ENCODE peak calls at places on chromosomes 2 and 18, in ten cellular contexts. O, E, N, D, S, W, R, U, A and Q are unnamed samples.

GRCh38 chr2:234911271-234911670 is 40.5 kb upstream of the SH3BP4 start:
- DNase-seq in E (peak; percentile 83), A (no peak), D (peak; percentile 54), S (no peak), W (no peak), R (peak; percentile 87), N (peak; percentile 21), O (peak; percentile 88), U (peak; percentile 84), Q (peak; percentile 70)

GRCh38 chr2:183224933-183225332 is 100.7 kb downstream of the NUP35 start:
- DNase-seq in E (peak; percentile 11), O (no peak), R (no peak), N (no peak), D (no peak), S (no peak), W (no peak), A (no peak), U (peak; percentile 63), Q (no peak)

GRCh38 chr2:227312579-227312978 is 12.5 kb upstream of the MFF start:
- DNase-seq in E (no peak), U (no peak), R (no peak), D (no peak), N (no peak), S (no peak), W (no peak), A (no peak), O (no peak), Q (no peak)

GRCh38 chr18:58102875-58103274 is 58.8 kb downstream of the NEDD4L start:
- DNase-seq in U (no peak), N (no peak), W (no peak), O (no peak), D (no peak), E (no peak), R (no peak), S (no peak), A (no peak), Q (no peak)

GRCh38 chr2:70007151-70007550 is 45.7 kb upstream of the ASPRV1 start:
- DNase-seq in N (no peak), S (no peak), O (no peak), E (no peak), R (no peak), D (no peak), U (no peak), W (no peak), A (no peak), Q (no peak)

GRCh38 chr2:236169151-236169721 is 1.1 kb upstream of the GBX2 start:
- DNase-seq in E (no peak), D (no peak), U (no peak), N (no peak), W (no peak), A (peak; percentile 45), S (no peak), R (no peak), O (no peak), Q (peak; percentile 29)

GRCh38 chr18:79848579-79849327 is 51.0 kb downstream of the KCNG2 start:
- DNase-seq in D (no peak), U (no peak), N (no peak), A (peak; percentile 45), W (no peak), O (no peak), E (no peak), R (no peak), S (no peak), Q (no peak)

GRCh38 chr2:16031848-16032159 is 91.5 kb downstream of the MYCN start:
- DNase-seq in W (no peak), E (no peak), S (no peak), N (no peak), R (no peak), O (peak; percentile 7), U (no peak), A (no peak), D (no peak), Q (no peak)

GRCh38 chr2:48600204-48600813 is 17.3 kb upstream of the GTF2A1L start:
- DNase-seq in S (no peak), E (peak; percentile 67), O (peak; percentile 84), U (peak; percentile 56), N (no peak), D (peak; percentile 70), A (peak; percentile 32), R (peak; percentile 53), W (no peak), Q (peak; percentile 73)

GRCh38 chr2:173354073-173354600 is 535 bp upstream of the CDCA7 start:
- DNase-seq in W (no peak), R (peak; percentile 58), S (peak; percentile 61), O (no peak), E (no peak), U (no peak), D (no peak), N (no peak), A (peak; percentile 80), Q (peak; percentile 6)

GRCh38 chr2:223601932-223602676 is at the start of gene SCG2:
- DNase-seq in S (peak; percentile 64), A (peak; percentile 80), E (peak; percentile 96), R (peak; percentile 93), D (peak; percentile 95), U (peak; percentile 96), W (peak; percentile 21), N (peak; percentile 71), O (peak; percentile 74), Q (peak; percentile 98)

GRCh38 chr2:223598994-223599645 is 3.0 kb downstream of the SCG2 start:
- DNase-seq in E (peak; percentile 83), W (no peak), N (no peak), A (peak; percentile 25), R (peak; percentile 85), D (peak; percentile 85), O (peak; percentile 23), U (peak; percentile 94), S (no peak), Q (peak; percentile 88)

GRCh38 chr2:223597071-223597470 is 5.1 kb downstream of the SCG2 start:
- DNase-seq in N (no peak), E (peak; percentile 38), S (no peak), U (no peak), D (no peak), R (peak; percentile 61), O (peak; percentile 8), W (no peak), A (no peak), Q (peak; percentile 30)

GRCh38 chr2:223600056-223600455 is 2.1 kb downstream of the SCG2 start:
- DNase-seq in O (no peak), N (no peak), E (peak; percentile 28), D (no peak), R (peak; percentile 50), S (no peak), W (no peak), A (no peak), U (no peak), Q (peak; percentile 13)

GRCh38 chr2:223599646-223600009 is 2.5 kb downstream of the SCG2 start:
- DNase-seq in R (peak; percentile 53), E (no peak), A (no peak), N (no peak), O (no peak), D (no peak), W (no peak), S (no peak), U (no peak), Q (no peak)
- H3K4me3 ChIP-seq in R (no peak overlapping the region), E (no peak overlapping the region), A (peak overlapping the region; percentile 74), N (no peak overlapping the region), O (no peak overlapping the region), D (no peak overlapping the region), W (no peak overlapping the region), S (no peak overlapping the region), U (no peak overlapping the region), Q (no peak overlapping the region)

GRCh38 chr2:166373951-166374350 is 1.8 kb downstream of the SCN9A start:
- DNase-seq in D (peak; percentile 61), E (peak; percentile 95), S (peak; percentile 47), U (peak; percentile 83), W (no peak), N (no peak), O (peak; percentile 97), A (peak; percentile 50), R (peak; percentile 42), Q (peak; percentile 76)

GRCh38 chr2:166375205-166375735 is 474 bp downstream of the SCN9A start:
- DNase-seq in A (peak; percentile 42), R (peak; percentile 24), D (peak; percentile 18), S (no peak), N (no peak), U (peak; percentile 30), O (peak; percentile 47), W (no peak), E (peak; percentile 30), Q (peak; percentile 9)

GRCh38 chr2:166376873-166377272 is 1.1 kb upstream of the SCN9A start:
- DNase-seq in N (no peak), A (no peak), D (no peak), O (no peak), S (no peak), R (no peak), E (no peak), W (no peak), U (no peak), Q (no peak)

GRCh38 chr2:166376488-166376828 is 714 bp upstream of the SCN9A start:
- DNase-seq in N (no peak), O (no peak), D (no peak), E (no peak), R (no peak), W (no peak), A (peak; percentile 13), U (no peak), S (no peak), Q (peak; percentile 45)

GRCh38 chr2:166375736-166376487 is at the start of gene SCN9A:
- DNase-seq in S (peak; percentile 49), O (peak; percentile 92), N (peak; percentile 69), A (peak; percentile 93), U (peak; percentile 83), E (peak; percentile 72), R (peak; percentile 47), W (peak; percentile 33), D (peak; percentile 75), Q (peak; percentile 95)
- TF ChIP-seq CTCF in S (no peak), O (peak; percentile 50), N (no peak), A (no peak), U (no peak), E (no peak), R (no peak), W (no peak), D (no peak), Q (no peak)

DNA sequence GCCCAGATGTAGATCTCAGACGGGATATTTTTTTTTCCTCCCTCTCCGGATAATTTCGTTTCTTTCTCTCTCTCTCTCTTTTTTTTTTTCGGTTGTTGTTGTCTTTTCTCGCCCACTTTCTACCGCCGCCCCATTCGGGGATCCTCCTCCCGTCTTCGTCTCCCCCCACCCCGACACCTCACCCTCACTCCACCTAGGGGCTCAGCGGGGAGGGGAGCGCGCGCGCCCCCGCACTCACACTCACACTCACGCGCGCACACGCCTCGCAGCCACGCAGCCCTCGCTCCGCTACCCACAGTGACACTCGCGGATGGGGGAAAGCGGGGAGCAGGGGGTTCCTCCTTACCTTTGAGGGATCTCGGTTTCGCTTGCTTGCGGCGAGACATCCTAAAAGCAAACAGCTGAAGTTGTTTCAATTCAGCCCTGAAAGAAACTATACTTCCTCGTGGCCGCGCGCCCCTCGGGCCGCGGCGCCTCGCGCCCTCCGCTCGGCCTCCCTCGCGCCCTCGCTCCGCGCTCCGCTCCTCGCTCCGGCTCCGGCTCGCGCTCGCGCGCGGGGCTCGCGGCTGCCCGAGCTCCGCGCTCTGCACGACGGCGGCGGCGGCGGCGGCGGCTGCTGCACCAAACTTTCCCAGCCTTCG is 1.3 kb downstream of the ZNF521 start:
- DNase-seq in D (peak; percentile 48), A (peak; percentile 72), S (no peak), W (peak; percentile 30), U (peak; percentile 56), O (no peak), N (peak; percentile 66), R (peak; percentile 54), E (peak; percentile 65), Q (peak; percentile 88)
- H3K4me3 ChIP-seq in D (peak overlapping the region; percentile 72), A (peak overlapping the region; percentile 94), S (peak overlapping the region; percentile 35), W (peak overlapping the region; percentile 91), U (peak overlapping the region; percentile 83), O (peak overlapping the region; percentile 83), N (peak overlapping the region; percentile 88), R (peak overlapping the region; percentile 72), E (peak overlapping the region; percentile 97), Q (peak overlapping the region; percentile 76)

GRCh38 chr18:8858888-8859511 is 153.6 kb downstream of the MTCL1 start:
- DNase-seq in W (no peak), O (peak; percentile 90), R (peak; percentile 97), A (no peak), N (no peak), D (peak; percentile 98), U (peak; percentile 93), E (peak; percentile 99), S (peak; percentile 31), Q (peak; percentile 91)
- TF ChIP-seq CTCF in W (no peak), O (no peak), R (no peak), A (no peak), N (no peak), D (no peak), U (no peak), E (no peak), S (no peak), Q (no peak)